ENCODE peak calls at places on chromosome 7, in five cellular contexts. S is IMR-90, H is tibial nerve, C is transverse colon, Y is A549. G is an unnamed sample.

GRCh38 chr7:95427914-95428516 is 6.8 kb downstream of the PON2 start:
- DNase-seq in H (no peak), Y (no peak), S (no peak), C (no peak), G (no peak)

GRCh38 chr7:52669031-52669430 is 366.4 kb upstream of the POM121L12 start:
- DNase-seq in H (no peak), S (no peak), C (no peak), Y (no peak), G (no peak)

GRCh38 chr7:818031-818699 is 14.1 kb upstream of the SUN1 start:
- DNase-seq in S (peak), Y (peak), H (no peak), C (no peak), G (no peak)

GRCh38 chr7:594212-594913 is 74.7 kb upstream of the PDGFA start:
- DNase-seq in C (no peak), S (no peak), Y (no peak), H (no peak), G (no peak)

GRCh38 chr7:110943686-110944350 is 147.1 kb upstream of the LRRN3 start:
- DNase-seq in Y (no peak), S (peak), H (no peak), C (no peak), G (no peak)

GRCh38 chr7:114842551-114843065 is 79.3 kb upstream of the MDFIC start:
- DNase-seq in H (no peak), S (no peak), C (no peak), Y (no peak), G (no peak)

GRCh38 chr7:32062150-32062549 is 8.1 kb downstream of the PDE1C start:
- DNase-seq in C (peak), Y (peak), S (peak), H (peak), G (peak)

GRCh38 chr7:2116086-2116810 is 116.5 kb downstream of the MAD1L1 start:
- DNase-seq in C (no peak), H (no peak), S (peak), Y (no peak), G (no peak)

GRCh38 chr7:131052285-131052942 is 275.3 kb upstream of the MKLN1 start:
- DNase-seq in S (no peak), H (no peak), C (no peak), Y (no peak), G (no peak)

GRCh38 chr7:93632371-93632770 is 57.8 kb upstream of the CALCR start:
- DNase-seq in S (no peak), Y (no peak), H (no peak), C (no peak), G (no peak)

GRCh38 chr7:75945297-75946168 is 30.6 kb downstream of the POR start:
- DNase-seq in S (peak), Y (peak), C (no peak), H (no peak), G (no peak)

GRCh38 chr7:22864301-22864700 is 41.7 kb upstream of the TOMM7 start:
- DNase-seq in S (peak), Y (no peak), H (no peak), C (no peak), G (no peak)

GRCh38 chr7:101941481-101942383 is 124.3 kb downstream of the CUX1 start:
- DNase-seq in C (peak), S (peak), H (no peak), Y (peak), G (no peak)

GRCh38 chr7:102466097-102466496 is 1.3 kb downstream of the LRWD1 start:
- DNase-seq in Y (no peak), H (no peak), S (no peak), C (no peak), G (no peak)

GRCh38 chr7:29335188-29336083 is 140.9 kb downstream of the CHN2 start:
- DNase-seq in Y (no peak), S (no peak), H (no peak), C (no peak), G (no peak)

GRCh38 chr7:135248546-135248945 is 14.9 kb downstream of the STRA8 start:
- DNase-seq in S (no peak), H (no peak), Y (no peak), C (no peak), G (no peak)

GRCh38 chr7:3461923-3462322 is 160.9 kb downstream of the SDK1 start:
- DNase-seq in H (no peak), S (no peak), C (no peak), Y (no peak), G (no peak)

GRCh38 chr7:30562498-30562897 is 32.2 kb upstream of the GARS1 start:
- DNase-seq in H (no peak), C (no peak), S (peak), Y (no peak), G (no peak)

GRCh38 chr7:86152926-86153325 is 490.8 kb upstream of the GRM3 start:
- DNase-seq in C (no peak), H (no peak), Y (no peak), S (no peak), G (no peak)

GRCh38 chr7:86149266-86149665 is 494.4 kb upstream of the GRM3 start:
- DNase-seq in C (no peak), Y (no peak), S (no peak), H (no peak), G (no peak)

DNA sequence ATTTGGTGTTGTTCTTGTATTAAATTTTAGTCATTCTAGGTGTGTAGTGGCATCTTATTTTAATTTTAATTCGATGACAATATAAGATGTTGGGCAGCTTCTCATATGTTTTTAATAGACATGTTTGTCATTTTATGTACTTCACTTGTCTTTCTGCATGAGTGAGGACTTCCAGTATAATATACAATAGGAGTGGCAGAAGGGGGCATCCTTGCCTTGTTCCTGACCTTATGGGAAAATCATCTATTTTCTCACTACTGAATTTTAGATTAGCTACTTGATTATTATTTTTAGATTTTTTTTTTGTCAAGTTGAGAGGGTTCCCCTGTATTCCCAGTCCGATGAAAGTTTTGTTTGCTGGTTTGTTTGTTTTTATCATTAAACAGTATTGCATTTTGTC is 495.2 kb upstream of the GRM3 start:
- DNase-seq in Y (no peak), S (no peak), H (no peak), C (no peak), G (no peak)
- TF ChIP-seq CTCF in Y (no peak), S (no peak), H (no peak), C (no peak), G (no peak)

DNA sequence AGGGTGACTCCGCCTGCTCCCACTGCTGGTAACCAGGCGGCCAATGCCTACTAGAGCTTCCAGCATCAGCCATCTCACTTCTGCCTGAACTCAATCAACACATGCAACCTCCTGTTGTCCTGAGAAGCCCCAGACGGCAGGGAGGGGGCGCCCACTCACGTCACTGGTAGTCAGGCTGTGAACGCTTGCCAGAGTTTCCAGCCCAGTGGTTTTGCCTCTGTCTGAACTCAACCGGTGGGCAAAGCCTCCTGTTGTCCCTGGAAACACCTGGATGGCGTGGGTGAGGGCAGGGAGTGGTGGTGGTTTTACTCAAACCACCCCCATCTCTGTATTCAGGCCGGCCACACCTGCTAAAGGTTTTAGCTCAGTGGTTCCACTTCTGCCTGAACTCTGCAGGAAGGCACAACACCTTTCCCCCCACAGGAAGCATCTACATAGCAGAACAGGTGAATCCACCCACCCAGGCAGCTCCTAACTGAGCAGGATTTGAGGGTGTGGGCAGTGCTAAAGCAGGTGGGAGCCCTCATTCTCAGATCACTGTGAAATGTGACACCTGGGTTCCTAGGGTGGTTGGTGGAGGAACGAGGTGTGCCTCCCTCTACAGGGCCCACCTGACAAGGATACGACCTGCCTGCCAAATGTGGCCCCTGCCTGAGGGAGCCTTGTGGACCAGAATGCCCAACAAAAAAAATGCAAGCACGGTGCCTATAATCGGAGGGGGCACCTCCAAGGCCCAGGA is 563.0 kb upstream of the SEMA3D start:
- DNase-seq in C (no peak), S (no peak), Y (no peak), H (no peak), G (no peak)
- TF ChIP-seq CTCF in C (no peak), S (no peak), Y (no peak), H (no peak), G (no peak)

DNA sequence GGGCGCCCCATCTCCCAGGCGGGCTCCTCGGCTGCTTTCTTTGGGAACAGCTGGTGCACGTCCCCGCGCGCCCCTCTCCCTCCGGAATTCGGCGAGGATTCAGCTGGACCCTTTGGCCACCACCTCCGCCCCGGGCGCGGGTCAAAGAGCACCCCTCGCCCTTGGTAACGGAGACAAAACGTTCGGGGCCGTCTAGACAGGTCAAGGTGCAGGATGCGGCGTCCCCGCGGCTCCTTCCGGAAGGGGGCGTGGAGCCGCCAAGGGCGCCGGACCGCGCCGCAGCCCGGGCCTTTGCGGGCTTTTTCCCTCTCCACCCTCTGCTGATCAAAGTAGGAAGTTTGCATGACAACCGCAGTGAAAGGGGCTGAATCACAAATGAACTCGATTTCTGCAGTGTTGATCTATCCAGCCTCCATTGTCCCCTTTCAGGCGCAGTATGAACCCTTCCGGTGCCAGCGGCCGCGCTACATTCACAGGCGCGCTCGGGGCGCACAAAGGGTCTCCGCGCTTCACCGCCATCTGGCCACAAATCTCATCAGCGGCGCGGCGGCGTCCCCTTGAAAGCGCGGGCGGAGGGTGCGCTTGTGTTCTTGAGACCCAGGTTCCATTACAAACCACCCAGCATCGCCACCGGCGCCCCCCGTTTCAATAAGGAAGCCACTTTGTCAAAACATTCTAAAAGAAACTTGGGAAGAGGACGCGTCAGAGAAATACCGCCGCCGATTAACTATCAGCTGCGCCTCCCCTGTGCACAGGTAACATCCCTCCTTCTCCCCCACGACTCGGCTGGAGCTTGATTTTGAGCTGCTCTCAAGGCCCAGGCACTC is 36.4 kb downstream of the CNPY1 start:
- DNase-seq in H (no peak), Y (no peak), C (no peak), S (no peak), G (no peak)
- TF ChIP-seq CTCF in H (no peak), Y (no peak), C (no peak), S (no peak), G (peak)

DNA sequence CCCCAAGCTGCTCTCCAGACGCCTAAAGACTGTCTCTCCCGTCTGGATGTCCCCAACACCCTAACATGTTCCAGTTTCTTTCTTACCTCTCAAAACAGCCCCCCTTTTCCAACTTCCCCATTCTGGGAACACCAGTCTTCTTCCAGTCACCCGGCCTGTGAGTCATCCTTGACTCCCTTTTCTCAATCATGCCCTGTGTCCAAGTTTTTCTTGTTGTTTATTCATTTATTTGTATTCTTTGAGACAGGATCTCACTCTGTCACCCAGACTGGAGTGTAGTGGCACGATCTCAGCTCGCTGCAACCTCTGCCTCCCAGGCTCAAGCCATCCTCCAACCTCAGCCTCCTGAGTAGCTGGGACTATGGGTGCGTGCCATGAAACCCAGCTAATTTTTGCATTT is 15.6 kb downstream of the SNX10 start:
- DNase-seq in C (peak), S (peak), Y (no peak), H (no peak), G (no peak)
- TF ChIP-seq CTCF in C (no peak), S (no peak), Y (no peak), H (no peak), G (no peak)

GRCh38 chr7:44533301-44534055 is 7.7 kb downstream of the NPC1L1 start:
- DNase-seq in Y (no peak), H (no peak), S (peak), C (no peak), G (no peak)

GRCh38 chr7:44535348-44536064 is 5.6 kb downstream of the NPC1L1 start:
- DNase-seq in H (no peak), C (no peak), S (no peak), Y (no peak), G (no peak)

GRCh38 chr7:44536090-44536489 is 5.0 kb downstream of the NPC1L1 start:
- DNase-seq in Y (no peak), H (no peak), S (no peak), C (no peak), G (no peak)

GRCh38 chr7:44534087-44534486 is 7.0 kb downstream of the NPC1L1 start:
- DNase-seq in H (no peak), S (peak), C (no peak), Y (no peak), G (no peak)

DNA sequence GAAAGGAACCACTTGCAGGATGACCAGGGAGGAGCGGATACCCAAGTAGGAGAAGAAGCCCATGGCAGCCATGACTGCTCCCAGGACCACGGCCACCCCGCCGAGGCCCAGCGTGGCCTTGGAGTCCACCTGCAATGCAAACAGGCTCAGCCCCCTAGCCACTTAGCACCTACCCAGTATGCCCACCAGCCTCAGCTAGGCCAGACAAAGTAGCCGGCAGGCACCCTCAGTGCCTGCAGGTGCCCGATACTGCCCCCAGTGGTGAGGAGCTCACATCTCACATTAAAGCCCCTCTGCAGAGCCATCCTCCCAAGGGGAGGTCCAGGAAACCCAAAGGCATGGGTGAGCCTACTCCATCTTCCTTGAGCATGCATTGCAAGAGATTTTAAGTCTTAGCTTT is 6.6 kb downstream of the NPC1L1 start:
- DNase-seq in Y (peak), H (no peak), S (no peak), C (peak), G (peak)
- TF ChIP-seq CTCF in Y (peak), H (no peak), S (peak), C (peak), G (peak)

DNA sequence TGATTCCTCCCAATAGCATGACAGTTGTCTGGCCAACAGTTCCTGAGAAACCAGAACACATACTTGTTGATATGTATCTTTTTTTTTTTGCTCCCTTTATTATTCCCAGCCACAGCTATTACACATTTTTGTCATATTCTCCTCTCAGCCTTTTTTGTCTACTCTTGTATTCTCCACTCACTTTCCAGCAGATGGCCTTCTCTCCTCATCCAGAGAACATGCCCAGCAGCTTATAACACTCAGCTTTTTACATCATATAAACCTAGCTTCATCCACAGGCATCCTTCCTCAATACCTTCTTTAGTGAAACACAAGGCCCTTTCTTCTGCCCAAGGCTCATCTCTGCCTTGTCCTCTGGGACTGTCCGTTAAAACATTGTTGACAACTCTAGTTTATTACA is 101.7 kb downstream of the ORC5 start:
- DNase-seq in C (no peak), S (peak), Y (no peak), H (no peak), G (no peak)
- TF ChIP-seq CTCF in C (no peak), S (peak), Y (no peak), H (peak), G (no peak)

DNA sequence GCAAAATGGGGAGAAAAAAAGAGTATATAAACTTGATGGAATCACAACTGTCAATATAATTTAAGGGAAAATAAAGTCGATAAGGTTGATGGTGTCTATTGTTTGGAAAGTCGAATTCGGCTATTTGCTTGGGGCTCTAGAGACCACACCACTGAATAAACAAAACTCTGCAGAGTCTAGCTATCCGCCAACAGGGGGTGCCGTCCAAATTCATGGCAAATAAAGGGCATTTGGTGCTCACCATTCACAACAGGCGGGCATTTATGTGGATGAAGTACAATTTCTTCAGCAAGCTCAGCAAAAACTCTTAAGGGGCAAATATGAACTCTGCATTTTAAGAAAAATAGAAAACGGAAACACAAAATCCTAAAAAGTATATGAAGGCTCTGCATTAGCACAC is 23.3 kb downstream of the CD36 start:
- DNase-seq in S (no peak), C (no peak), Y (peak), H (no peak), G (no peak)
- TF ChIP-seq CTCF in S (no peak), C (no peak), Y (peak), H (no peak), G (no peak)

GRCh38 chr7:82623812-82624211 is 180.2 kb upstream of the CACNA2D1 start:
- DNase-seq in H (no peak), Y (no peak), S (peak), C (no peak), G (no peak)

GRCh38 chr7:82625377-82625776 is 181.8 kb upstream of the CACNA2D1 start:
- DNase-seq in Y (no peak), S (peak), C (no peak), H (no peak), G (no peak)

GRCh38 chr7:82624965-82625364 is 181.4 kb upstream of the CACNA2D1 start:
- DNase-seq in Y (no peak), C (no peak), S (no peak), H (no peak), G (no peak)

GRCh38 chr7:82629583-82629982 is 186.0 kb upstream of the CACNA2D1 start:
- DNase-seq in S (peak), Y (no peak), H (no peak), C (no peak), G (no peak)

GRCh38 chr7:82624337-82624736 is 180.8 kb upstream of the CACNA2D1 start:
- DNase-seq in Y (no peak), H (no peak), S (peak), C (no peak), G (no peak)
- TF ChIP-seq CTCF in Y (no peak), H (no peak), S (no peak), C (no peak), G (no peak)

DNA sequence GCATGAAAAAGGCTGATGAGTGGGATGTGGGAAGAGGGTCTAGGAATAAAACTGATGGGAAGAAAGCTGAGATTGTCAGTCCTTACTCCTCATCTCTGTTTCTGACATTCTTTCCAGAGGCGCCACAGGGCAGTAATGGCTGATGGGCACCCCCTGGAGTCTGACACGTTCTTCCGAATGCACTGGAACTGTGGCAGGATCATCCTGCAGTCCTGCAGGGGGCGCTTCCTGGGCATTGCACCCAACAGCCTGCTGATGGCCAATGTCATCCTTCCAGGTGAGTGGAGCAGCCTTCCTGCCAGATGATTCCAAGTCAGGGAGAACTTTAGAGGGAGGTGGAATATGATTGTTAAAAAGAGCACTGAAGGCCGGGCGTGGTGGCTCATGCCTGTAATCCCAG is 4.8 kb downstream of the FSCN3 start:
- DNase-seq in S (no peak), C (no peak), Y (peak), H (no peak), G (peak)
- TF ChIP-seq CTCF in S (peak), C (no peak), Y (no peak), H (no peak), G (peak)

GRCh38 chr7:21550821-21551531 is 8.1 kb downstream of the DNAH11 start:
- DNase-seq in H (no peak), S (no peak), C (no peak), Y (peak), G (no peak)
- TF ChIP-seq CTCF in H (no peak), S (no peak), C (no peak), Y (no peak), G (no peak)